ENCODE peak calls at places on chromosomes 2 and 18, in six cellular contexts. One of them, this sample, is unnamed.
A peak's percentile ranks its signal among the peaks of the same experiment; 100 is the strongest.

GRCh38 chr2:58501371-58501770 is 260.2 kb upstream of the FANCL start:
- DNase-seq in lower lobe of right lung: no peak
- DNase-seq in AG08396: no peak
- DNase-seq in progenitor cell of endocrine pancreas: no peak
- DNase-seq in SK-N-DZ: no peak
- DNase-seq in WTC11: no peak
- DNase-seq in this sample: no peak

GRCh38 chr2:28185881-28186280 is 206.8 kb upstream of the FOSL2 start:
- DNase-seq in lower lobe of right lung: no peak
- DNase-seq in AG08396: no peak
- DNase-seq in progenitor cell of endocrine pancreas: no peak
- DNase-seq in SK-N-DZ: no peak
- DNase-seq in WTC11: no peak
- DNase-seq in this sample: no peak

GRCh38 chr2:171403181-171403580 is 30.6 kb downstream of the METTL8 start:
- DNase-seq in lower lobe of right lung: no peak
- DNase-seq in AG08396: no peak
- DNase-seq in progenitor cell of endocrine pancreas: no peak
- DNase-seq in SK-N-DZ: no peak
- DNase-seq in WTC11: no peak
- DNase-seq in this sample: no peak

GRCh38 chr2:112938904-112939303 is 27.9 kb downstream of the IL37 start:
- DNase-seq in lower lobe of right lung: no peak
- DNase-seq in AG08396: no peak
- DNase-seq in progenitor cell of endocrine pancreas: no peak
- DNase-seq in SK-N-DZ: no peak
- DNase-seq in WTC11: no peak
- DNase-seq in this sample: no peak

GRCh38 chr2:121036226-121036692 is 248.7 kb downstream of the TFCP2L1 start:
- DNase-seq in lower lobe of right lung: no peak
- DNase-seq in AG08396: no peak
- DNase-seq in progenitor cell of endocrine pancreas: no peak
- DNase-seq in SK-N-DZ: no peak
- DNase-seq in WTC11: no peak
- DNase-seq in this sample: no peak

GRCh38 chr18:58288922-58289797 is 245.1 kb downstream of the NEDD4L start:
- DNase-seq in lower lobe of right lung: no peak
- DNase-seq in AG08396: no peak
- DNase-seq in progenitor cell of endocrine pancreas: no peak
- DNase-seq in SK-N-DZ: no peak
- DNase-seq in WTC11: no peak
- DNase-seq in this sample: no peak

GRCh38 chr18:48711651-48712486 is 173.0 kb downstream of the CTIF start:
- DNase-seq in lower lobe of right lung: no peak
- DNase-seq in AG08396: peak; percentile 68
- DNase-seq in progenitor cell of endocrine pancreas: peak; percentile 11
- DNase-seq in SK-N-DZ: peak; percentile 11
- DNase-seq in WTC11: peak; percentile 40
- DNase-seq in this sample: no peak

GRCh38 chr2:238216651-238217184 is 13.2 kb upstream of the ILKAP start:
- DNase-seq in lower lobe of right lung: no peak
- DNase-seq in AG08396: no peak
- DNase-seq in progenitor cell of endocrine pancreas: no peak
- DNase-seq in SK-N-DZ: no peak
- DNase-seq in WTC11: no peak
- DNase-seq in this sample: no peak

GRCh38 chr2:137706786-137707613 is 257.3 kb upstream of the HNMT start:
- DNase-seq in lower lobe of right lung: peak; percentile 46
- DNase-seq in AG08396: no peak
- DNase-seq in progenitor cell of endocrine pancreas: no peak
- DNase-seq in SK-N-DZ: peak; percentile 5
- DNase-seq in WTC11: no peak
- DNase-seq in this sample: peak; percentile 55

GRCh38 chr2:230496891-230497290 is 80.9 kb downstream of the SP100 start:
- DNase-seq in lower lobe of right lung: no peak
- DNase-seq in AG08396: no peak
- DNase-seq in progenitor cell of endocrine pancreas: no peak
- DNase-seq in SK-N-DZ: no peak
- DNase-seq in WTC11: no peak
- DNase-seq in this sample: no peak

GRCh38 chr2:71608034-71608433 is 154.7 kb downstream of the DYSF start:
- DNase-seq in lower lobe of right lung: no peak
- DNase-seq in AG08396: no peak
- DNase-seq in progenitor cell of endocrine pancreas: no peak
- DNase-seq in SK-N-DZ: no peak
- DNase-seq in WTC11: peak; percentile 9
- DNase-seq in this sample: peak; percentile 41

GRCh38 chr18:69220529-69220928 is 180.2 kb upstream of the DOK6 start:
- DNase-seq in lower lobe of right lung: no peak
- DNase-seq in AG08396: no peak
- DNase-seq in progenitor cell of endocrine pancreas: no peak
- DNase-seq in SK-N-DZ: no peak
- DNase-seq in WTC11: no peak
- DNase-seq in this sample: no peak

GRCh38 chr2:15769235-15769634 is 171.1 kb upstream of the MYCN start:
- DNase-seq in lower lobe of right lung: no peak
- DNase-seq in AG08396: no peak
- DNase-seq in progenitor cell of endocrine pancreas: no peak
- DNase-seq in SK-N-DZ: no peak
- DNase-seq in WTC11: no peak
- DNase-seq in this sample: no peak

GRCh38 chr2:156125018-156125417 is 207.5 kb downstream of the NR4A2 start:
- DNase-seq in lower lobe of right lung: no peak
- DNase-seq in AG08396: no peak
- DNase-seq in progenitor cell of endocrine pancreas: no peak
- DNase-seq in SK-N-DZ: no peak
- DNase-seq in WTC11: peak; percentile 30
- DNase-seq in this sample: no peak

GRCh38 chr2:170362895-170363582 is 185.1 kb downstream of the MYO3B start:
- DNase-seq in lower lobe of right lung: no peak
- DNase-seq in AG08396: no peak
- DNase-seq in progenitor cell of endocrine pancreas: no peak
- DNase-seq in SK-N-DZ: no peak
- DNase-seq in WTC11: no peak
- DNase-seq in this sample: no peak

GRCh38 chr18:11398625-11399024 is 210.8 kb upstream of the SLC35G4 start:
- DNase-seq in lower lobe of right lung: no peak
- DNase-seq in AG08396: no peak
- DNase-seq in progenitor cell of endocrine pancreas: no peak
- DNase-seq in SK-N-DZ: no peak
- DNase-seq in WTC11: no peak
- DNase-seq in this sample: no peak

GRCh38 chr2:150586858-150587257 is 99.4 kb upstream of the RND3 start:
- DNase-seq in lower lobe of right lung: no peak
- DNase-seq in AG08396: peak; percentile 53
- DNase-seq in progenitor cell of endocrine pancreas: no peak
- DNase-seq in SK-N-DZ: no peak
- DNase-seq in WTC11: no peak
- DNase-seq in this sample: no peak

GRCh38 chr18:23752796-23753195 is 63.5 kb downstream of the LAMA3 start:
- DNase-seq in lower lobe of right lung: no peak
- DNase-seq in AG08396: no peak
- DNase-seq in progenitor cell of endocrine pancreas: no peak
- DNase-seq in SK-N-DZ: no peak
- DNase-seq in WTC11: no peak
- DNase-seq in this sample: no peak

GRCh38 chr2:12222561-12222960 is 476.1 kb downstream of the LPIN1 start:
- DNase-seq in lower lobe of right lung: no peak
- DNase-seq in AG08396: no peak
- DNase-seq in progenitor cell of endocrine pancreas: no peak
- DNase-seq in SK-N-DZ: no peak
- DNase-seq in WTC11: no peak
- DNase-seq in this sample: no peak

GRCh38 chr2:96952976-96953610 is 33.3 kb downstream of the FAM178B start:
- DNase-seq in lower lobe of right lung: no peak
- DNase-seq in AG08396: peak; percentile 34
- DNase-seq in progenitor cell of endocrine pancreas: no peak
- DNase-seq in SK-N-DZ: no peak
- DNase-seq in WTC11: no peak
- DNase-seq in this sample: no peak

GRCh38 chr2:135162377-135162776 is 110.3 kb downstream of the RAB3GAP1 start:
- DNase-seq in lower lobe of right lung: no peak
- DNase-seq in AG08396: no peak
- DNase-seq in progenitor cell of endocrine pancreas: no peak
- DNase-seq in SK-N-DZ: no peak
- DNase-seq in WTC11: no peak
- DNase-seq in this sample: no peak

GRCh38 chr18:77004555-77005380 is 127.8 kb downstream of the MBP start:
- DNase-seq in lower lobe of right lung: peak; percentile 68
- DNase-seq in AG08396: no peak
- DNase-seq in progenitor cell of endocrine pancreas: no peak
- DNase-seq in SK-N-DZ: no peak
- DNase-seq in WTC11: no peak
- DNase-seq in this sample: peak; percentile 69

GRCh38 chr2:70960833-70961647 is 17.4 kb upstream of the ANKRD53 start:
- DNase-seq in lower lobe of right lung: no peak
- DNase-seq in AG08396: peak; percentile 11
- DNase-seq in progenitor cell of endocrine pancreas: no peak
- DNase-seq in SK-N-DZ: no peak
- DNase-seq in WTC11: no peak
- DNase-seq in this sample: no peak

GRCh38 chr18:78739115-78739514 is 240.5 kb upstream of the SALL3 start:
- DNase-seq in lower lobe of right lung: no peak
- DNase-seq in AG08396: no peak
- DNase-seq in progenitor cell of endocrine pancreas: no peak
- DNase-seq in SK-N-DZ: no peak
- DNase-seq in WTC11: no peak
- DNase-seq in this sample: no peak

GRCh38 chr2:37838541-37839167 is 86.4 kb upstream of the RMDN2 start:
- DNase-seq in lower lobe of right lung: no peak
- DNase-seq in AG08396: no peak
- DNase-seq in progenitor cell of endocrine pancreas: no peak
- DNase-seq in SK-N-DZ: peak; percentile 93
- DNase-seq in WTC11: no peak
- DNase-seq in this sample: no peak

GRCh38 chr2:159111346-159111922 is 143.0 kb downstream of the TANC1 start:
- DNase-seq in lower lobe of right lung: no peak
- DNase-seq in AG08396: no peak
- DNase-seq in progenitor cell of endocrine pancreas: no peak
- DNase-seq in SK-N-DZ: no peak
- DNase-seq in WTC11: no peak
- DNase-seq in this sample: no peak

GRCh38 chr18:75378674-75379315 is 48.7 kb downstream of the SMIM21 start:
- DNase-seq in lower lobe of right lung: no peak
- DNase-seq in AG08396: no peak
- DNase-seq in progenitor cell of endocrine pancreas: no peak
- DNase-seq in SK-N-DZ: peak; percentile 73
- DNase-seq in WTC11: peak; percentile 21
- DNase-seq in this sample: no peak

GRCh38 chr2:219309278-219309677 is at the start of gene PTPRN:
- DNase-seq in lower lobe of right lung: no peak
- DNase-seq in AG08396: no peak
- DNase-seq in progenitor cell of endocrine pancreas: no peak
- DNase-seq in SK-N-DZ: peak; percentile 82
- DNase-seq in WTC11: peak; percentile 84
- DNase-seq in this sample: no peak

GRCh38 chr2:127503491-127503890 is 22.8 kb downstream of the IWS1 start:
- DNase-seq in lower lobe of right lung: no peak
- DNase-seq in AG08396: no peak
- DNase-seq in progenitor cell of endocrine pancreas: no peak
- DNase-seq in SK-N-DZ: no peak
- DNase-seq in WTC11: no peak
- DNase-seq in this sample: no peak

GRCh38 chr2:59761966-59762365 is 791.5 kb downstream of the BCL11A start:
- DNase-seq in lower lobe of right lung: no peak
- DNase-seq in AG08396: no peak
- DNase-seq in progenitor cell of endocrine pancreas: no peak
- DNase-seq in SK-N-DZ: no peak
- DNase-seq in WTC11: no peak
- DNase-seq in this sample: no peak

GRCh38 chr18:12420831-12421421 is 13.2 kb downstream of the PRELID3A start:
- DNase-seq in lower lobe of right lung: no peak
- DNase-seq in AG08396: peak; percentile 45
- DNase-seq in progenitor cell of endocrine pancreas: peak; percentile 19
- DNase-seq in SK-N-DZ: peak; percentile 66
- DNase-seq in WTC11: peak; percentile 76
- DNase-seq in this sample: no peak

GRCh38 chr18:58567453-58568196 is 61.3 kb downstream of the ALPK2 start:
- DNase-seq in lower lobe of right lung: no peak
- DNase-seq in AG08396: peak; percentile 76
- DNase-seq in progenitor cell of endocrine pancreas: no peak
- DNase-seq in SK-N-DZ: no peak
- DNase-seq in WTC11: no peak
- DNase-seq in this sample: no peak

GRCh38 chr2:240643811-240644150 is 18.5 kb downstream of the GPR35 start:
- DNase-seq in lower lobe of right lung: no peak
- DNase-seq in AG08396: peak; percentile 7
- DNase-seq in progenitor cell of endocrine pancreas: no peak
- DNase-seq in SK-N-DZ: no peak
- DNase-seq in WTC11: no peak
- DNase-seq in this sample: no peak

GRCh38 chr18:51398104-51398503 is 200.6 kb upstream of the MEX3C start:
- DNase-seq in lower lobe of right lung: no peak
- DNase-seq in AG08396: no peak
- DNase-seq in progenitor cell of endocrine pancreas: no peak
- DNase-seq in SK-N-DZ: no peak
- DNase-seq in WTC11: no peak
- DNase-seq in this sample: no peak

This sample was measured in kidney.